ENCODE peak calls at places on chromosomes 16 and 17, in nine cellular contexts. A is activated CD8-positive, alpha-beta T cell treated with anti-CD3 and anti-CD28 coated beads for 36 hours; L is Caco-2; Y is RWPE1; F is brain microvascular endothelial cell; C is cardiac muscle cell; P is WTC11; E is breast epithelium; T is B cell. V is an unnamed sample.

GRCh38 chr16:19843371-19843770 is 41.3 kb downstream of the GPRC5B start:
- DNase-seq in E (no peak), L (no peak), F (no peak), T (no peak), A (no peak), C (no peak), P (no peak), Y (no peak), V (no peak)

GRCh38 chr16:66720766-66721165 is 24.2 kb upstream of the CMTM4 start:
- DNase-seq in F (no peak), Y (no peak), E (no peak), T (no peak), A (no peak), C (no peak), P (no peak), L (no peak), V (no peak)

GRCh38 chr17:38925263-38925995 is at the start of gene LASP1NB:
- DNase-seq in P (peak; percentile 71), E (no peak), F (peak; percentile 69), T (no peak), Y (no peak), L (no peak), C (peak; percentile 41), A (peak; percentile 90), V (peak; percentile 64)

GRCh38 chr16:85554791-85555548 is 58.2 kb upstream of the GSE1 start:
- DNase-seq in C (peak; percentile 70), F (peak; percentile 55), L (peak; percentile 56), E (no peak), Y (peak; percentile 82), A (peak; percentile 83), P (no peak), T (peak; percentile 81), V (no peak)

GRCh38 chr17:19386974-19387920 is at the start of gene MFAP4:
- DNase-seq in F (peak; percentile 56), P (peak; percentile 73), L (no peak), C (peak; percentile 58), E (peak; percentile 73), Y (no peak), T (no peak), A (peak; percentile 37), V (no peak)

GRCh38 chr16:51553314-51553713 is 402.2 kb upstream of the SALL1 start:
- DNase-seq in L (no peak), C (no peak), F (no peak), A (no peak), Y (peak; percentile 48), T (no peak), P (no peak), E (no peak), V (no peak)

GRCh38 chr16:73890524-73891500 is 405.8 kb upstream of the PSMD7 start:
- DNase-seq in L (no peak), E (no peak), T (no peak), Y (no peak), F (peak; percentile 1), A (peak; percentile 26), C (peak; percentile 45), P (peak; percentile 41), V (no peak)

GRCh38 chr16:67833035-67833417 is 9.1 kb upstream of the THAP11 start:
- DNase-seq in A (no peak), Y (peak; percentile 77), C (no peak), P (no peak), L (no peak), E (no peak), F (peak; percentile 60), T (no peak), V (no peak)

GRCh38 chr17:55845385-55845784 is 94.5 kb downstream of the PCTP start:
- DNase-seq in E (no peak), A (peak; percentile 26), F (peak; percentile 10), L (no peak), Y (peak; percentile 20), C (peak; percentile 79), T (no peak), P (peak; percentile 79), V (no peak)

GRCh38 chr17:55846745-55847144 is 95.9 kb downstream of the PCTP start:
- DNase-seq in F (no peak), Y (no peak), E (no peak), T (no peak), L (no peak), C (no peak), P (no peak), A (no peak), V (no peak)

GRCh38 chr17:55843785-55844184 is 92.9 kb downstream of the PCTP start:
- DNase-seq in A (no peak), Y (no peak), C (no peak), P (no peak), T (no peak), L (no peak), F (no peak), E (no peak), V (no peak)

DNA sequence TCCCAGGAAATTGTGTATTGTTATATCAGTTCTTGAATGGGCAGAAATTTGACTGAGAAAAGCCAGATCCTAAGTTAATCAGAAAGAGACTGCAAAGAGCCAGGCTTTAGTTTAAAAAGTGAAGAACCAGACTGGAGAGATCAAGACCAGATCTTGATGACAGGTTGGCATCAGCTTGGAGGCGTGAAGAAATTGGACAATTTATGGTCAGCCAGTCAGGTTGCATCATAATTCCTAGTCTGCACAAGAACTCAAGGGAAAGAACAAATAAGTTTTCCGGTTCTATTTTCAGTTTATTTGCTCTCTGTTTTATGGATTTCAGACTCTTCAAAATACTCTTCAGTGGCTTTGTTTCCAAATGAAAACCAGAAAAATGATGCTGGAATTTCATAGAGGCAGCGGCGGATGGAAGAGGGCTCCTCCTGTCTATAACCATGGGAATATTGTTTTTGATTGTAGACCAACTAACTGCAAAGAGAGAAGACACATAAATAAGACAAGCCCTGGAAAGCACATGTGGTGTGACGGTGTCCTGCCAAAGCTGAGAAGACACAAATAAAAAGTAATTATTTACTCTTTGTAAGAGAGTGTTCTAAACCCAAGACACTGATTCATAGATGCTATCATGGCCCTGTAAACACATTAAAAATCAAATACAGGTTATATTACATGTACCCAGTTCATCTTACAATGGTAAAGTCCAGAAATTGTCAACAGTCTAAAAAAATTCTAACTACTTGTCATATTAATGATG is 91.7 kb downstream of the PCTP start:
- DNase-seq in A (no peak), P (no peak), L (no peak), F (no peak), T (no peak), Y (no peak), C (no peak), E (no peak), V (no peak)
- TF ChIP-seq CTCF in A (no peak), P (no peak), L (no peak), F (no peak), T (no peak), Y (no peak), C (no peak), E (no peak), V (no peak)

GRCh38 chr17:6279659-6280058 is 155.3 kb downstream of the AIPL1 start:
- DNase-seq in L (peak; percentile 46), T (no peak), E (no peak), Y (peak; percentile 93), F (no peak), A (peak; percentile 19), P (peak; percentile 81), C (no peak), V (no peak)
- TF ChIP-seq CTCF in L (peak; percentile 15), T (no peak), E (no peak), Y (peak; percentile 59), F (no peak), A (no peak), P (no peak), C (no peak), V (peak; percentile 9)

DNA sequence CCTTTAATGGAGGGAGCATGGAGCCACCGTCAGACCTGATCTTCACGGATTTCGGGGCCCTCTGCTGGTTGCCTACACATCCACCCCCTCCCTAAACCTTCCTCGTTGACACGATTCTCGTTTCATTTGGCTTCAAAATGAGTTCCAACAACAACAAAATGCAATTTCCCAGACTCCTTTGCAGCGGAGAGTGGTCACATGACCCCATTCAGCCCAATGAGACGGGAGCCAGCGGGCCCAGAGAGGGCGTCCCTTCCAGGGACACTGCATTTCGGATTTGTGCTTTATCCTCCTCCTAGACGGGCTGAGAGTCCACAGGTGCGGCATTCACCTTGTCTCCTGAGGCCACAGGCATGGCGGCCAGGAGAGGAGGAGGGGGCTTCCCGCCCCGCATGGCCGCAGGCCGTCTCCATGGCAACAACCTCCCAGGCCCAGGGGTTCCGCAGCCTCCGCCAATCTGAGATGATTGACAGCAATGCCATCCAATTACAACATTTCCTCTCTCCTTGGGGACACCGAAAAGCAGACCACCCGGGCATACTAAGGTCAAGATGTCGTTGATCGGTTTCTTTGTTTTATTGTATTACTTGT is 259.8 kb downstream of the C16orf95 start:
- DNase-seq in T (no peak), F (no peak), C (no peak), E (no peak), L (no peak), Y (no peak), A (no peak), P (peak; percentile 50), V (no peak)
- TF ChIP-seq CTCF in T (no peak), F (peak; percentile 41), C (peak; percentile 11), E (no peak), L (no peak), Y (no peak), A (no peak), P (no peak), V (peak; percentile 26)

GRCh38 chr17:81551458-81552243 is 502 bp downstream of the FAAP100 start:
- DNase-seq in E (no peak), Y (peak; percentile 24), P (no peak), A (peak; percentile 23), F (no peak), T (no peak), C (peak; percentile 43), L (peak; percentile 42), V (peak; percentile 87)

GRCh38 chr17:81550830-81551457 is 1.2 kb downstream of the FAAP100 start:
- DNase-seq in E (no peak), L (no peak), P (no peak), T (no peak), Y (no peak), F (no peak), A (no peak), C (no peak), V (no peak)

GRCh38 chr17:81553616-81554181 is 1.5 kb upstream of the FAAP100 start:
- DNase-seq in E (no peak), F (peak; percentile 88), T (no peak), P (no peak), L (no peak), Y (peak; percentile 85), A (peak; percentile 28), C (no peak), V (peak; percentile 87)

GRCh38 chr17:81553018-81553615 is 964 bp upstream of the FAAP100 start:
- DNase-seq in Y (peak; percentile 81), C (peak; percentile 89), A (peak; percentile 97), P (peak; percentile 76), E (peak; percentile 67), T (peak; percentile 89), L (peak; percentile 71), F (peak; percentile 58), V (peak; percentile 85)

DNA sequence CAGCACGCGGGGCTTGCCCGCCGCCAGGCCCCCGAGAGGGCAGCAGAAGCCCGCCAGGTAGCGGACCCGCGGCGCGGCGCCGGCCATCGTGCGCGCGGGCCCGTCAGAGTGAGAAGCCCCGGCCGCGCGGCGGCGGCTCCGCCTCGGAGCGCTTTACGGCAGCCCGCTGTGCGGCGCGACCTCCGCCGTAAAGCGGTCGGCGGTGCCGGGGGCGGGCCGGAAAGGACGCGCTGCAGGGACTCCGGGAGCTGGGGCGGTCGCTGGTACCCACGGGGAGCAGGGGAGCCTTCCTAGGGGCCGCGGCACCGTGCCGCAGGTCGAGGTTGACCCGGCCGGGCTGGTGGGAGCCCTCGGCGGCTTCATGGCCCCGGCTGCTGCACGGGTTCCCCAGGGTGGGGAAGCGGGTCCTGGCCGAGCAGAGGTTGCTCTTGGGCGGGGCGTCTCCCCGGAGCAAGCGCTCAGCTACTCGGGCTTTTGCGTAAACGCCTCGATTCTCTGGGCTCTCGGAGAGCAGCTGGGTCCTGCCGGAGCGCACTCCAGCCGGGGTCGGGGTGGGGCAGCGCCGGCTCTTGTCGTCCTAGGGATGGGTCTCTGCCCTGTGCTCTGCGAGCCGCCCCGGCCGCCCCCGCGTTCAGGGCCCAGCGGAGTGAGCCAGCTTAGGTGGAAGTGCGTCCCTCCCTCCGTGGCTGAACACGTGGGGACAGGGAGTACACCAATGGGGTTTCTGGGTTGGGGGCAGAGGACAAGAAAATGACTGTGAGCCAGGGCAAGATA is at the start of gene FAAP100:
- DNase-seq in L (peak; percentile 91), C (peak; percentile 87), P (peak; percentile 79), E (peak; percentile 61), Y (peak; percentile 88), A (peak; percentile 84), F (peak; percentile 48), T (peak; percentile 91), V (peak; percentile 94)
- TF ChIP-seq CTCF in L (no peak), C (no peak), P (no peak), E (no peak), Y (no peak), A (no peak), F (no peak), T (no peak), V (no peak)

V was measured in osteocyte.